ENCODE peak calls at places on chromosomes 12 and 14, in six cellular contexts. G is sigmoid colon, T is Calu3, U is GM13977, B is lower lobe of right lung, A is ascending aorta. P is an unnamed sample.

GRCh38 chr12:57535764-57536596 is 11.0 kb downstream of the DCTN2 start:
- DNase-seq in T (no peak), B (no peak), A (no peak), G (no peak), U (no peak), P (no peak)

GRCh38 chr12:121465921-121466799 is 66.2 kb downstream of the RNF34 start:
- DNase-seq in A (no peak), U (no peak), G (no peak), T (peak; percentile 35), B (no peak), P (no peak)

GRCh38 chr12:1696800-1697199 is 5.9 kb downstream of the ADIPOR2 start:
- DNase-seq in G (no peak), U (no peak), A (no peak), B (no peak), T (no peak), P (no peak)

GRCh38 chr14:100027771-100028490 is 37.3 kb upstream of the EVL start:
- DNase-seq in A (no peak), G (no peak), B (no peak), T (no peak), U (no peak), P (no peak)

GRCh38 chr12:76201758-76202157 is 117.3 kb upstream of the NAP1L1 start:
- DNase-seq in U (no peak), G (no peak), A (no peak), B (no peak), T (no peak), P (no peak)

GRCh38 chr12:21559855-21560569 is 33.9 kb downstream of the SPX start:
- DNase-seq in U (no peak), A (no peak), T (no peak), G (no peak), B (no peak), P (no peak)

GRCh38 chr12:30599631-30600030 is 96.0 kb downstream of the IPO8 start:
- DNase-seq in B (no peak), T (no peak), A (no peak), U (no peak), G (no peak), P (no peak)

GRCh38 chr14:23185046-23185445 is 1.6 kb upstream of the SLC7A8 start:
- DNase-seq in A (no peak), G (no peak), B (no peak), T (no peak), U (no peak), P (no peak)

GRCh38 chr12:26937443-26937862 is 328 bp downstream of the INTS13 start:
- DNase-seq in U (no peak), B (no peak), A (no peak), G (no peak), T (no peak), P (no peak)

GRCh38 chr12:123937707-123938600 is 34.7 kb downstream of the CCDC92 start:
- DNase-seq in G (no peak), B (no peak), U (peak; percentile 59), A (no peak), T (no peak), P (no peak)

GRCh38 chr14:78519863-78520262 is 349.7 kb downstream of the NRXN3 start:
- DNase-seq in T (peak; percentile 38), G (no peak), B (no peak), A (no peak), U (peak; percentile 29), P (no peak)

GRCh38 chr14:64960762-64961276 is 11.3 kb downstream of the RAB15 start:
- DNase-seq in G (no peak), T (no peak), U (no peak), A (no peak), B (no peak), P (peak; percentile 68)

GRCh38 chr12:15789215-15790171 is at the start of gene EPS8:
- DNase-seq in T (peak; percentile 95), G (peak; percentile 96), A (peak; percentile 54), B (peak; percentile 94), U (peak; percentile 89), P (peak; percentile 79)

GRCh38 chr12:54294152-54294913 is 6.5 kb downstream of the NFE2 start:
- DNase-seq in U (peak; percentile 71), T (peak; percentile 77), G (no peak), A (no peak), B (peak; percentile 80), P (no peak)

GRCh38 chr12:52434096-52434733 is at the start of gene KRT75:
- DNase-seq in G (no peak), B (no peak), T (no peak), U (no peak), A (no peak), P (no peak)

GRCh38 chr14:101721111-101721510 is 40.4 kb upstream of the PPP2R5C start:
- DNase-seq in G (no peak), U (no peak), T (no peak), A (no peak), B (no peak), P (no peak)

GRCh38 chr14:50527970-50528369 is 4.4 kb downstream of the MAP4K5 start:
- DNase-seq in A (no peak), B (no peak), U (no peak), T (no peak), G (no peak), P (no peak)

GRCh38 chr14:22602011-22602410 is 3.9 kb downstream of the ABHD4 start:
- DNase-seq in A (no peak), G (no peak), B (no peak), U (no peak), T (no peak), P (no peak)

GRCh38 chr12:118035194-118036041 is 18.9 kb downstream of the RFC5 start:
- DNase-seq in A (no peak), U (peak; percentile 70), B (no peak), G (no peak), T (peak; percentile 39), P (no peak)

GRCh38 chr12:83796527-83796926 is 1109.8 kb downstream of the TMTC2 start:
- DNase-seq in U (no peak), B (no peak), A (no peak), T (no peak), G (no peak), P (no peak)

GRCh38 chr12:23002381-23002780 is 377.4 kb downstream of the ETNK1 start:
- DNase-seq in A (no peak), B (no peak), U (no peak), T (no peak), G (no peak), P (no peak)

GRCh38 chr12:118981285-118982201 is at the start of gene SRRM4:
- DNase-seq in B (peak; percentile 40), U (no peak), T (no peak), A (no peak), G (no peak), P (no peak)

GRCh38 chr14:96060161-96060933 is 21.2 kb downstream of the C14orf132 start:
- DNase-seq in A (no peak), B (no peak), G (no peak), T (no peak), U (no peak), P (no peak)

GRCh38 chr14:93329965-93330608 is 2.7 kb downstream of the BTBD7 start:
- DNase-seq in U (no peak), B (no peak), A (no peak), T (no peak), G (no peak), P (no peak)

GRCh38 chr12:1907652-1908611 is 10.5 kb downstream of the CACNA2D4 start:
- DNase-seq in G (no peak), A (no peak), U (no peak), B (peak; percentile 50), T (peak; percentile 86), P (peak; percentile 15)

GRCh38 chr14:45091696-45092095 is 7.8 kb downstream of the PRPF39 start:
- DNase-seq in G (no peak), U (no peak), A (no peak), T (no peak), B (no peak), P (no peak)

GRCh38 chr14:85587152-85587697 is 57.3 kb downstream of the FLRT2 start:
- DNase-seq in G (no peak), T (no peak), U (no peak), B (no peak), A (no peak), P (no peak)

GRCh38 chr14:70638416-70638815 is 3.3 kb upstream of the TTC9 start:
- DNase-seq in A (no peak), U (no peak), G (no peak), T (no peak), B (no peak), P (no peak)

GRCh38 chr14:102316048-102316745 is 3.3 kb upstream of the ZNF839 start:
- DNase-seq in U (no peak), B (no peak), G (no peak), T (peak; percentile 37), A (no peak), P (no peak)

DNA sequence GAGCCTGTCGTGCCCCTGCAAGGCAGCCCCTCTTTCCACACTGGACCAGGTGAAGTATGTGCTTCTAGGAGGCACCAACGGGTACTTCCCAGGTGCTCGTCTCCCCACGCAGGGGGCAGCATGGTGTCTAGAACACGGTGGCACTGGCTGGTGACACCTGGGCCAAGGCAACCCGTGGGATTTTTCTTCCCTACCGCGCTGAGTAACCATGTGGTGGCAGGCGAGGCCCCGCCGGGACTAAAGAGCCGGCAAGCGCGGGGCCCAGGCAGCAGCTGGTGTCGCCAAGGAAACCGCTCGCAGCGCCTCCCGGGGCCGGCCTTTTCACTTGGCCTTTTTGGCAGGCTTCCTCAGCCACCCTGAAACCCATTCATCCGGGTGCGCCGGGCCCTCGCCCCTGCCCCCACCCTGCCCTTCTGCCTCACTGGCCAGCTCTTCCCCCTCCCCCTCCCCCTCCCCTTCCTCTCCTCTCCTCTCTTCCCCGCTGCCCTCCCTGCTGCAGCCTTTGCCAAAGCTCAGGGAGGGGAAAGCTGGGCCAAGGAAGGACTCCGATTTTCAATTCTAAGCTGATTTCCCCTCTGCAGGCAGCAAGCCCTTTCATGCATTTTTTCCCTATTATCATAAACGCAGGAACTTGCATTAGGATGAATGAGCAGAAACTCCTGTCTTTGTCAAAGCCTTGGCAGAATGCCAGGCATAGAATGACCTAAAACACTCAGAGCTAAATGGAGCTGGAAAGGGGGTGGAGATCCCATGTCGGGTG is 81.2 kb downstream of the IRF2BPL start:
- DNase-seq in A (peak; percentile 71), U (peak; percentile 85), B (peak; percentile 94), T (peak; percentile 93), G (peak; percentile 95), P (peak; percentile 92)
- TF ChIP-seq CTCF in A (peak; percentile 62), U (peak; percentile 69), B (peak; percentile 65), T (peak; percentile 37), G (peak; percentile 45), P (peak; percentile 79)

GRCh38 chr12:32343496-32343895 is 55.9 kb upstream of the FGD4 start:
- DNase-seq in G (no peak), U (no peak), A (no peak), T (no peak), B (no peak), P (no peak)
- TF ChIP-seq CTCF in G (no peak), U (no peak), A (no peak), T (no peak), B (no peak), P (no peak)

GRCh38 chr14:36450550-36450949 is 69.5 kb downstream of the NKX2-1 start:
- DNase-seq in A (no peak), T (no peak), B (no peak), U (no peak), G (no peak), P (no peak)
- TF ChIP-seq CTCF in A (no peak), T (no peak), B (no peak), U (no peak), G (no peak), P (no peak)

DNA sequence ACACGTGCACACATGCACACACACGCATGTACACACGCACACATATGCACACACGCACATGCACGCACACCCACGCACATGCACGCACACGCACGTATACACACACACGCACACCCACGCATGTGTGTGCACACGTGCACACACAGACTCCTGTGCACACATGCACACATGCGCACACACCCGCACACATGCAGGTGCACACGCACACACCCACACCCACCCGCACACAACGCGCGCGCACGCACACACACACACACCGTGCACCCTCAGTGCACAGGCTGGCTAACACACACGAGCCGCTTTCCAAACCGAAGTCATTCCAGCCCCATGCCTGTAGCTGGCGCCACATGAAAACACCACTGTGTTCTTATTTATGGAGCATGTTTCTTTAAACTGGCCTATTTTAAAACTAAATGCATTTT is 45.3 kb downstream of the GALNT9 start:
- DNase-seq in G (no peak), T (no peak), B (peak; percentile 27), A (no peak), U (no peak), P (no peak)
- TF ChIP-seq CTCF in G (no peak), T (no peak), B (no peak), A (no peak), U (no peak), P (no peak)

P was measured in breast epithelium.